ENCODE peak calls at places on chromosome 2, in nine cellular contexts. F is upper lobe of right lung, I is colonic mucosa, J is GM12865, Q is psoas muscle, Z is HL-60, E is A549, V is HFF-Myc, K is mesothelial cell of epicardium. D is an unnamed sample.

GRCh38 chr2:107927034-107927534 is 59.2 kb upstream of the SLC5A7 start:
- DNase-seq in I (no peak), V (no peak), Z (no peak), Q (no peak), K (no peak), F (no peak), J (no peak), E (no peak), D (no peak)

GRCh38 chr2:24050041-24050655 is 607 bp downstream of the FKBP1B start:
- DNase-seq in Q (peak), I (peak), Z (no peak), E (no peak), J (no peak), V (no peak), F (peak), K (peak), D (no peak)

GRCh38 chr2:238277695-238278094 is 10.7 kb downstream of the PER2 start:
- DNase-seq in V (no peak), E (no peak), Q (peak), I (no peak), Z (no peak), F (no peak), J (no peak), K (no peak), D (no peak)

GRCh38 chr2:9774266-9774665 is 69.0 kb upstream of the TAF1B start:
- DNase-seq in K (no peak), Z (no peak), Q (peak), F (peak), J (no peak), E (no peak), V (no peak), I (no peak), D (no peak)

GRCh38 chr2:45267062-45267702 is 257.9 kb upstream of the SIX2 start:
- DNase-seq in Q (no peak), V (no peak), J (no peak), K (no peak), F (no peak), Z (no peak), I (no peak), E (no peak), D (no peak)

GRCh38 chr2:170226216-170226615 is 48.3 kb downstream of the MYO3B start:
- DNase-seq in I (no peak), Z (no peak), V (no peak), E (no peak), J (no peak), Q (no peak), F (no peak), K (no peak), D (no peak)

GRCh38 chr2:238692562-238692961 is 155.3 kb upstream of the TWIST2 start:
- DNase-seq in Q (no peak), F (no peak), I (no peak), V (no peak), J (no peak), E (no peak), K (no peak), Z (no peak), D (no peak)

GRCh38 chr2:58853420-58853819 is 612.3 kb upstream of the FANCL start:
- DNase-seq in V (no peak), F (no peak), I (no peak), Q (no peak), Z (no peak), E (no peak), J (no peak), K (no peak), D (no peak)

GRCh38 chr2:207352978-207353377 is 176.8 kb upstream of the CREB1 start:
- DNase-seq in F (no peak), I (no peak), Z (peak), Q (no peak), V (peak), K (no peak), J (peak), E (no peak), D (no peak)

GRCh38 chr2:207354466-207354865 is 175.3 kb upstream of the CREB1 start:
- DNase-seq in Q (no peak), Z (no peak), K (no peak), F (no peak), J (no peak), V (no peak), I (no peak), E (no peak), D (no peak)

GRCh38 chr2:207357216-207357615 is 172.5 kb upstream of the CREB1 start:
- DNase-seq in Z (no peak), F (no peak), I (no peak), Q (no peak), J (no peak), V (no peak), K (no peak), E (no peak), D (no peak)

GRCh38 chr2:207353836-207354235 is 175.9 kb upstream of the CREB1 start:
- DNase-seq in J (no peak), Q (no peak), Z (no peak), E (no peak), V (no peak), I (no peak), F (no peak), K (no peak), D (no peak)

GRCh38 chr2:207356604-207357003 is 173.2 kb upstream of the CREB1 start:
- DNase-seq in Q (no peak), K (no peak), J (no peak), V (no peak), Z (no peak), I (no peak), F (no peak), E (no peak), D (no peak)
- TF ChIP-seq CTCF in Q (no peak), K (no peak), J (no peak), V (no peak), Z (no peak), I (no peak), F (no peak), E (no peak), D (no peak)

GRCh38 chr2:11904029-11904428 is 157.6 kb downstream of the LPIN1 start:
- DNase-seq in K (no peak), Z (peak), I (no peak), F (no peak), V (no peak), E (no peak), Q (no peak), J (peak), D (no peak)
- TF ChIP-seq CTCF in K (no peak), Z (no peak), I (no peak), F (no peak), V (no peak), E (no peak), Q (no peak), J (no peak), D (no peak)

GRCh38 chr2:3321825-3322224 is 55.8 kb downstream of the EIPR1 start:
- DNase-seq in K (no peak), Q (no peak), E (no peak), Z (no peak), V (no peak), F (peak), J (no peak), I (no peak), D (no peak)

GRCh38 chr2:3317871-3318270 is 59.7 kb downstream of the EIPR1 start:
- DNase-seq in E (no peak), V (no peak), Q (no peak), Z (no peak), F (peak), K (no peak), I (no peak), J (no peak), D (no peak)

GRCh38 chr2:3320910-3321605 is 56.6 kb downstream of the EIPR1 start:
- DNase-seq in J (no peak), F (no peak), E (no peak), Q (no peak), V (no peak), K (no peak), I (no peak), Z (no peak), D (no peak)

GRCh38 chr2:3319134-3319533 is 58.5 kb downstream of the EIPR1 start:
- DNase-seq in Z (no peak), I (no peak), E (no peak), J (no peak), V (no peak), F (no peak), Q (no peak), K (no peak), D (no peak)

DNA sequence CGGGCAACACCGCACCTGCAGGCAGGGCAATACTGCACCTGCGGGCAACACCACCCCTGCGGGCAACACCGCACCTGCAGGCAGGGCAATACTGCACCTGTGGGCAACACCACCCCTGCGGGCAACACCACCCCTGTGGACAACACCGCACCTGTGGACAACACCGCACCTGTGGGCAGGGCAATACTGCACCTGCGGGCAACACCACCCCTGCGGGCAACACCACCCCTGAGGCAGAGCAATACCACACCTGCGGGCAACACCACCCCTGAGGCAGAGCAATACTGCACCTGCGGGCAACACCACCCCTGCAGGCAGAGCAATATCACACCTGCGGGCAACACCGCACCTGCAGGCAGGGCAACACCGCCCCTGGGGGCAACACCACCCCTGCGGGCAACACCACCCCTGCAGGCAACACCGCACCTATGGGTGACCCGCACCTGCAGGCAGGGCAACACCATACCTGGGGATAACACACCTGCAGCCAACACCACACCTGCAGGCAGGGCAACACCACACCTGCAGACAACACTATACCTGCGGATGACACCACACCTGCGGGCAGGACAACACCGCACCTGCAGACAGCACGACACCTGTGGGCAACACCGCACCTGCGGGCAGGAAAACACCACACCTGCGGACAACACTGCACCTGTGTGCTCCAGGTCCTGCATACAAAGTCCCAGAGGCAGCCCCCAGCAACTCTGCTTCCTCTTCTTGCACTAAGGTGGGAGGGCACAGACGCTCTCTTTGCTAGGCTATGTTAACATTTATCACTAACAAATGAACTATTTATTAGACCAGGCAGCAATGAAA is 57.7 kb downstream of the EIPR1 start:
- DNase-seq in V (no peak), F (no peak), J (no peak), K (no peak), Q (no peak), Z (no peak), E (no peak), I (no peak), D (no peak)
- TF ChIP-seq CTCF in V (no peak), F (no peak), J (no peak), K (no peak), Q (no peak), Z (no peak), E (no peak), I (no peak), D (no peak)

GRCh38 chr2:104452558-104452957 is 401.4 kb upstream of the POU3F3 start:
- DNase-seq in K (no peak), J (no peak), Z (no peak), V (no peak), Q (no peak), E (no peak), F (no peak), I (no peak), D (no peak)

GRCh38 chr2:104444392-104444791 is 409.5 kb upstream of the POU3F3 start:
- DNase-seq in E (no peak), Z (no peak), I (no peak), J (no peak), F (no peak), V (no peak), K (no peak), Q (no peak), D (no peak)

GRCh38 chr2:104448661-104449410 is 405.1 kb upstream of the POU3F3 start:
- DNase-seq in V (no peak), F (no peak), K (no peak), I (no peak), Q (no peak), Z (no peak), J (no peak), E (no peak), D (no peak)

GRCh38 chr2:104444840-104445239 is 409.1 kb upstream of the POU3F3 start:
- DNase-seq in J (no peak), Z (no peak), F (no peak), I (no peak), K (no peak), V (no peak), Q (no peak), E (no peak), D (no peak)

GRCh38 chr2:104447831-104448434 is 406.0 kb upstream of the POU3F3 start:
- DNase-seq in K (no peak), F (no peak), I (no peak), Q (no peak), J (no peak), Z (no peak), E (no peak), V (no peak), D (no peak)
- TF ChIP-seq CTCF in K (peak), F (peak), I (no peak), Q (no peak), J (no peak), Z (no peak), E (peak), V (no peak), D (no peak)

DNA sequence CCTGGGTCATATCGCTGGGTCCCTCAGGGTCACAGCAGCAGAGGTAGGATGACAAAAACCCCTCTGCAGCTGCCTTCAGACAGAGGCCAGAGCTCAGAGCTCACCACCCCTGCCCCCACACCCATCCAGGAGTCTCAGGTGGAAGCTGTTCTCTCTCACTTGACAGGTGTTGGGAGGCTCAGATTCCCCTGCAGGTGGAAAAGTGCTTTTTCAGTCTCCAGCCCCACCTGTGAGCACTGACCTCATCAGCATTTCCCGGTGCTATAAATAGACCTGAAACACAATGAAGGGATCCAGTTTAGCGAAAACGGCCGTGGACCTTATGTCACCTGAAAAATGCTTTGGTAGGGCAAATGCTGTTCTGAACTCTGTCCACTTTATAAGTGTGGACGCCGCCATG is 254.9 kb downstream of the NDUFA10 start:
- DNase-seq in K (peak), E (no peak), Z (no peak), F (peak), V (no peak), I (no peak), J (no peak), Q (no peak), D (no peak)
- TF ChIP-seq CTCF in K (no peak), E (no peak), Z (no peak), F (no peak), V (no peak), I (no peak), J (no peak), Q (no peak), D (no peak)

DNA sequence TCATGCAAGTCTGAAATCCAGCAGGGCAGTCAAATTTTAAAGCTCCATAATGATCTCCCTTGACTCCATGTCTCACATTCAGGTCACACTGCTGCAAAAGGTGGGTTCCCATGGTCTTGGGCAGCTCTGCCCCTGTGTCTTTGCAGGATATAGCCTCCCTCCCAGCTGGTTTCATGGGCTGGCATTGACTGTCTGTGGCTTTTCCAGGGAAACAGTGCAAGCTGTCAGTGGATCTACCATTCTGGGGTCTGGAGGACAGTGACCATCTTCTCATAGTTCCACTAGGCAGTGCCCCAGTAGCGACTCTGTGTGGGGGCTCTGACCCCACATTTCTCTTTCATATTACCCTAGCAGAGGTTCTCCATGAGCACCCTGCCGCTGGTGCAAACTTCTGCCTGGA is 220.6 kb upstream of the COPS8 start:
- DNase-seq in J (no peak), K (no peak), Z (no peak), Q (no peak), I (no peak), F (no peak), V (no peak), E (no peak), D (no peak)
- TF ChIP-seq CTCF in J (no peak), K (no peak), Z (no peak), Q (no peak), I (no peak), F (no peak), V (no peak), E (no peak), D (no peak)